ENCODE peak calls at places on chromosome 16, in eight cellular contexts. C is upper lobe of right lung; M is aorta; A is upper lobe of left lung; X is pancreas; P is lower lobe of right lung; U is heart left ventricle; G is CD8-positive, alpha-beta memory T cell. Y is an unnamed sample.

GRCh38 chr16:77290451-77291110 is 91.4 kb downstream of the SYCE1L start:
- DNase-seq in C (no peak), U (no peak), X (no peak), G (no peak), M (no peak), A (no peak), P (no peak), Y (no peak)

GRCh38 chr16:14455577-14455976 is 174.5 kb downstream of the PARN start:
- DNase-seq in X (no peak), A (no peak), C (no peak), M (no peak), U (no peak), P (no peak), G (no peak), Y (no peak)

GRCh38 chr16:2499454-2499853 is 14.3 kb upstream of the ATP6V0C start:
- DNase-seq in X (no peak), U (peak), A (no peak), G (no peak), C (no peak), M (no peak), P (no peak), Y (no peak)

GRCh38 chr16:78988361-78988992 is 612.1 kb downstream of the MAF start:
- DNase-seq in X (no peak), C (no peak), U (no peak), A (no peak), G (no peak), M (no peak), P (no peak), Y (no peak)

GRCh38 chr16:67419931-67420330 is 3.7 kb upstream of the ZDHHC1 start:
- DNase-seq in M (no peak), A (no peak), U (no peak), X (no peak), C (no peak), P (no peak), G (no peak), Y (no peak)

GRCh38 chr16:29111421-29111820 is 126.6 kb downstream of the LAT start:
- DNase-seq in U (no peak), X (peak), P (no peak), G (no peak), M (no peak), A (no peak), C (no peak), Y (no peak)

GRCh38 chr16:9859706-9860105 is 322.5 kb downstream of the GRIN2A start:
- DNase-seq in U (no peak), G (no peak), C (no peak), A (no peak), P (no peak), M (no peak), X (no peak), Y (no peak)

GRCh38 chr16:81195907-81196534 is 42.5 kb upstream of the BCO1 start:
- DNase-seq in M (no peak), U (no peak), X (no peak), P (no peak), A (no peak), C (no peak), G (no peak), Y (no peak)

GRCh38 chr16:27526169-27526568 is 23.5 kb downstream of the GTF3C1 start:
- DNase-seq in M (no peak), X (peak), P (no peak), G (no peak), U (peak), C (no peak), A (no peak), Y (no peak)

GRCh38 chr16:59632266-59632855 is 898.2 kb upstream of the GOT2 start:
- DNase-seq in A (no peak), C (no peak), G (no peak), P (no peak), M (peak), X (no peak), U (no peak), Y (no peak)

GRCh38 chr16:51133130-51133529 is 17.9 kb downstream of the SALL1 start:
- DNase-seq in P (no peak), A (no peak), U (no peak), M (no peak), C (no peak), X (no peak), G (no peak), Y (no peak)

GRCh38 chr16:51243836-51244483 is 92.9 kb upstream of the SALL1 start:
- DNase-seq in U (no peak), A (no peak), X (peak), C (no peak), M (no peak), G (no peak), P (no peak), Y (no peak)

GRCh38 chr16:51237207-51237606 is 86.1 kb upstream of the SALL1 start:
- DNase-seq in G (no peak), C (no peak), A (no peak), U (no peak), X (no peak), M (no peak), P (no peak), Y (no peak)

GRCh38 chr16:73187163-73187562 is 139.2 kb upstream of the ZFHX3 start:
- DNase-seq in G (no peak), P (no peak), X (no peak), U (no peak), M (no peak), C (no peak), A (no peak), Y (no peak)

GRCh38 chr16:49795513-49795912 is 60.4 kb downstream of the ZNF423 start:
- DNase-seq in A (no peak), M (no peak), C (no peak), U (no peak), G (no peak), P (no peak), X (no peak), Y (no peak)

DNA sequence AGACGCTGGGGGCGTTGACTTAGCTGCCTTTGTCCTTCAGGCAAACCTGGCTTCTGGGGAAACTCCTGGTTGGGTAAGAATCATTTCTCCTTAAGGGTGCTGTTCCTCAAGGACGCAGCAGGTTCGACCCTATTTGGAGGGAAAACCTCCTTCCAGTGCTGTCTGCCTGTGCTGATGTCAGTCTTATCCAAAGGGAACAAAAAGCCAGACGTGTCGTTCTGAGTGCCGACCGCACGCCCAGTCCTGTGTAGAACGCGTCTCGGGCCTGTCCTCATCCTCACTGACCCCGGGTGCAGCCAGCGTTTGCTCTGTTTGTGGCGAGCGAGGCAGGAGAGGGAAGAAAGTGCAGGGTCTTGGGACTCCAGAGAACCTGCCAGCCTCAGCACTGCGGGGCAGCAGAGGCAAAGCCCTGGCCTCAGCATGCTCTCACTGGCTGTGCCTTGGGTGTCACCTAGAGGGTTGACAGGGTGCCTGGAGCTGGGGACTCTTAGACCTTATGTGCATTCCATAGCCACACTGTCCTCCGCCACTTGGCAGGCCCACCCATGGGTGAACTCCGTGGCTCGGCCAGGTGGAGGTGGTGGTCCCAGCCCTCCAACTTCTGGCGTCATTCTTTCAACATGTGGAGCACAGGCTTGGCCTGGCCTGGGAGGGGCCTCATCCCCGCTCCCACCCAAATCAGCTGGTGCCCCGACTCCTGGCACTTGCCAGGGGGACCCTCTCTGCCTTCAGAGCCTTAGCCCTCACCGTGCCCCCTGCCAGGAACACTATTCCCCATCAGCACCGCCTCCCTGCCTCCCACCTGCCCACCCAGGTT is 6.0 kb downstream of the SNN start:
- DNase-seq in U (peak), G (peak), X (no peak), P (no peak), C (no peak), M (no peak), A (no peak), Y (no peak)
- H3K27ac ChIP-seq in U (peak), G (no peak), X (no peak), P (no peak), C (peak), M (no peak), A (peak), Y (peak)

GRCh38 chr16:75660321-75660720 is 12.7 kb downstream of the TERF2IP start:
- DNase-seq in P (no peak), X (no peak), G (no peak), C (no peak), M (no peak), A (no peak), U (no peak), Y (no peak)
- H3K27ac ChIP-seq in P (no peak), X (no peak), G (no peak), C (no peak), M (no peak), A (no peak), U (no peak), Y (peak)

GRCh38 chr16:7374614-7375174 is 42.0 kb downstream of the RBFOX1 start:
- DNase-seq in A (no peak), M (no peak), C (no peak), G (no peak), P (no peak), U (no peak), X (no peak), Y (no peak)

GRCh38 chr16:7377231-7377630 is 44.6 kb downstream of the RBFOX1 start:
- DNase-seq in G (no peak), X (no peak), C (no peak), U (no peak), M (no peak), A (no peak), P (no peak), Y (no peak)

GRCh38 chr16:7372095-7372494 is 39.5 kb downstream of the RBFOX1 start:
- DNase-seq in X (no peak), A (no peak), P (no peak), M (no peak), C (no peak), G (no peak), U (no peak), Y (no peak)

GRCh38 chr16:7378024-7378695 is 45.5 kb downstream of the RBFOX1 start:
- DNase-seq in P (no peak), G (no peak), M (no peak), C (no peak), A (no peak), X (no peak), U (no peak), Y (no peak)

GRCh38 chr16:7376227-7376626 is 43.6 kb downstream of the RBFOX1 start:
- DNase-seq in X (no peak), C (no peak), U (no peak), P (no peak), A (no peak), G (no peak), M (no peak), Y (no peak)
- H3K27ac ChIP-seq in X (no peak), C (no peak), U (no peak), P (no peak), A (no peak), G (no peak), M (no peak), Y (no peak)

GRCh38 chr16:57385083-57385482 is 12.8 kb downstream of the CX3CL1 start:
- DNase-seq in U (no peak), A (no peak), X (no peak), G (peak), P (no peak), M (no peak), C (no peak), Y (no peak)

GRCh38 chr16:57388359-57389086 is 16.0 kb upstream of the CCL17 start:
- DNase-seq in C (no peak), A (peak), P (no peak), U (no peak), X (no peak), G (peak), M (no peak), Y (no peak)

GRCh38 chr16:57384248-57385070 is 12.2 kb downstream of the CX3CL1 start:
- DNase-seq in G (peak), X (no peak), U (no peak), M (peak), P (no peak), C (no peak), A (no peak), Y (no peak)

GRCh38 chr16:57387598-57388354 is 15.5 kb downstream of the CX3CL1 start:
- DNase-seq in U (no peak), G (peak), A (no peak), X (no peak), C (no peak), M (no peak), P (no peak), Y (no peak)

DNA sequence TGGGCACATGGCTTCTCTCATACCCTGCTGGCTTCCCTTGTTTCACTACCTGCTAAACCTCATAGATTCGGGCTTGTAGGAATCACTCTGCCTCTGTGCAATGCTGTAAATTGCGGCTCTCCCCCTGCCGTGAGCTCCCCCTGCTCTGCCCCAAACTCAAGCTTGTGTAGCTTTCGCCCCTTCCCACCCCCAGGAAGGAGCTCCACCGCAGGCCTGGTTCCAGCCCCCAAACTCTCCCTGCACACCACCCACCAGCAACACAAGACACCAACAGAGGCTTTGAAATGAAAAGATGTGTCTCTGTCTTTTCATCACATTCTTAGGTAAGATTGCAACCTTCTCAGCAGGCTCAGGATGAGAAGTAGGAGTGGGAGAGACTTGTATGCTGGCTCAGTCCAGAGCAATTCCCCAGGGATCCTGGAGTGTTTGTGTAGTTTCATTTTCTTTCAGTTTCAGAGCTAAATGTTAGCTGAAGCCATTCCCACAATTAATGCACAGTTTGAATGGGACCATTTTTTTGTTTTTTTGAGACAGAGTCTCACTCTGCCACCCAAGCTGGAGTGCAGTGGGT is 14.2 kb downstream of the CX3CL1 start:
- DNase-seq in X (no peak), A (no peak), P (no peak), G (peak), C (no peak), M (no peak), U (no peak), Y (no peak)
- H3K27ac ChIP-seq in X (no peak), A (no peak), P (no peak), G (no peak), C (no peak), M (no peak), U (no peak), Y (no peak)

GRCh38 chr16:84979516-84979915 is 31.8 kb downstream of the ZDHHC7 start:
- DNase-seq in M (no peak), P (no peak), U (no peak), X (no peak), G (no peak), C (no peak), A (no peak), Y (no peak)
- H3K27ac ChIP-seq in M (no peak), P (no peak), U (no peak), X (no peak), G (no peak), C (no peak), A (no peak), Y (no peak)

DNA sequence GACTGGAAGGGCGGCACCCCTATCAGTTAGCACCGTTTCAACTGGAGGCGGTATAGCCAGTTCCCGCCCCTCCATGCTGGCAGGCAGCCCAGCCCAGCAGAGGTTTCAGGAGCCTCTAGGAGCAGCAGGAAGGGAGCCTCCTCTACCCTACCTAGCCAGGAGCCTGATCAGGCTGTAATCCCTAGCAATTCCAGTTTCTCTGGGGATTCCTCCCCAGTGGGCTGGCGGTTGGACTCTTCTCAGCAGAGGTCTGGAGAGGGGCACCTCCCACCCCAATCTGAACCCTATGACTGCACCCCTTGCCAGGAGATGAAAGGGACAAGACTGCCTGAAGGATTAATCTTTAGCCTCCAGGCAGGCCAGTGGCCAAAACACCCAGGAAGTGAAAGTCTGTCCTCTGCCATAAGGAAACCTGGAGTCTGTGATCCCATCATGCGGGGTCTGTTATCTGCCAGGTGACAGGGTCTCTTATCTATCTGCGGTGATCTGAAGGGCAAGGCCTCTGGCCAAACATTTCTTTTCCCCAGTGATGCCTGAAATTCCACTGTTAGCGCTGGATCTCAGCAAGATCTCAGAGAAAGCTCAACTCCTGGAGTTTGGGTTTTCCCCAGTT is 4.9 kb upstream of the CDH1 start:
- DNase-seq in P (peak), M (no peak), A (peak), C (peak), X (peak), G (no peak), U (no peak), Y (no peak)
- H3K27ac ChIP-seq in P (no peak), M (no peak), A (no peak), C (no peak), X (peak), G (peak), U (no peak), Y (no peak)

GRCh38 chr16:15548482-15548891 is 94.5 kb downstream of the MARF1 start:
- DNase-seq in U (no peak), G (no peak), C (no peak), A (no peak), X (no peak), P (no peak), M (no peak), Y (no peak)

GRCh38 chr16:15547768-15548096 is 95.2 kb downstream of the MARF1 start:
- DNase-seq in X (no peak), A (no peak), C (no peak), G (no peak), U (no peak), P (no peak), M (no peak), Y (no peak)

GRCh38 chr16:15544405-15544804 is 98.5 kb downstream of the MARF1 start:
- DNase-seq in M (no peak), C (no peak), X (peak), U (no peak), A (no peak), G (no peak), P (no peak), Y (no peak)

GRCh38 chr16:15542734-15543347 is 100.1 kb downstream of the MARF1 start:
- DNase-seq in U (no peak), X (no peak), P (no peak), M (no peak), A (no peak), C (no peak), G (no peak), Y (no peak)

DNA sequence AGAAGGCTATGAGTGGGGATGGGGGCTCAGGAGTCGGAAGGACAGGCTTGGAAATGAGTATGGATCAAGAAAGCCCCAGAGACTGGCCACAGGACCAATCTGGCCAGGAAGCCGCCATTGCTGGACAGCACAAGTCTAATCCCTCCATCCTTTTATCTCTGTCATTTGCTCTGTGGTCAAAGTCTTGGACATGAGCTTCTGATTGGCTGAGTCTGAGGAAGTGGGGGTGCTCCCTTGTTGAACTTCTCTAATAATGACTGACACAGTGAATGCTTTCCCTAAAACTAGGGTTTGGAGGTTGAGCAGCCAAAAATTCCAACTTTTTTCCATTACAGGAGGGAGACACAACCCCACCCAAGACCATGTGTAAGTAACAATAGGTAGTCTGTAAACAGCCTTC is 97.4 kb downstream of the MARF1 start:
- DNase-seq in G (no peak), X (no peak), M (no peak), P (no peak), C (no peak), U (no peak), A (no peak), Y (no peak)
- H3K27ac ChIP-seq in G (no peak), X (no peak), M (no peak), P (no peak), C (no peak), U (no peak), A (no peak), Y (no peak)

DNA sequence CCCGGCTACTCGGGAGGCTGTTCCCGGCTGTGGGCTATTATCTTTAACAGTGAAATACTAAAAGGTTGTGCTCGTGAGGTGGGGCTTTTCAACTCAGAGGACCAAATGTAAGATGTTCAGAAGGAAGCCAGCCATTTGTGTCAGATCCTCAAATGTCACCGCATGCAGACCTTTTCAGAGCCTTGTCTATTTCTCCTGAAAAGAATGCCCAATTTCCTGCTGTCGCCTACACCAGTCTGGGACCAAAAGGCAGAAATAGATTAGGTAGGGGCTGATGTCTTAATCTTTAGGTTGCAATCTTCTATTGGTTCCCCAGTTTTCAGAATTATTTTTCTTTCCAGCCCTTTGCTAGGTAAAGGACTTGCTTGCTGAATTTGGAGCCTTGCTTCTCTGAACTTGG is 8.9 kb upstream of the USP31 start:
- DNase-seq in U (no peak), P (no peak), M (no peak), X (no peak), A (no peak), C (no peak), G (no peak), Y (no peak)
- H3K27ac ChIP-seq in U (no peak), P (no peak), M (no peak), X (no peak), A (no peak), C (no peak), G (no peak), Y (no peak)